ENCODE peak calls at places on chromosomes 5 and 9, in eight cellular contexts. T, R, I, D, C, L, F and Z are unnamed samples.

GRCh38 chr5:27598576-27598975 is 560.2 kb upstream of the CDH9 start:
- DNase-seq in I (no peak), C (no peak), R (no peak), T (peak), D (no peak), L (no peak), F (no peak), Z (peak)

GRCh38 chr5:143601917-143602333 is 198.4 kb upstream of the NR3C1 start:
- DNase-seq in D (no peak), I (no peak), L (no peak), T (no peak), R (no peak), C (no peak), F (no peak), Z (no peak)

GRCh38 chr9:130765135-130766030 is 69.7 kb upstream of the ABL1 start:
- DNase-seq in L (no peak), D (no peak), C (no peak), I (no peak), F (no peak), T (no peak), R (peak), Z (no peak)

GRCh38 chr5:180035532-180035931 is 36.0 kb downstream of the RNF130 start:
- DNase-seq in T (no peak), R (no peak), C (no peak), I (no peak), D (no peak), L (no peak), F (no peak), Z (no peak)

GRCh38 chr9:115263731-115264130 is 145.8 kb upstream of the TNC start:
- DNase-seq in T (no peak), R (peak), C (no peak), I (no peak), F (peak), D (no peak), L (no peak), Z (peak)

GRCh38 chr5:170302729-170303501 is 5.3 kb upstream of the LCP2 start:
- DNase-seq in R (no peak), F (no peak), L (peak), C (no peak), T (no peak), I (peak), D (no peak), Z (no peak)

GRCh38 chr5:816176-816575 is 31.6 kb upstream of the ZDHHC11B start:
- DNase-seq in T (no peak), D (no peak), C (no peak), R (no peak), L (no peak), F (no peak), I (no peak), Z (no peak)

GRCh38 chr5:149114403-149115312 is 26.6 kb upstream of the ABLIM3 start:
- DNase-seq in I (peak), R (peak), T (peak), F (peak), L (no peak), C (peak), D (peak), Z (peak)

GRCh38 chr9:72828281-72828731 is 124.5 kb downstream of the ALDH1A1 start:
- DNase-seq in R (peak), T (no peak), I (no peak), C (peak), L (no peak), D (peak), F (peak), Z (no peak)

GRCh38 chr5:172106511-172107356 is 81.3 kb downstream of the STK10 start:
- DNase-seq in L (peak), R (no peak), C (peak), T (peak), F (peak), I (peak), D (no peak), Z (no peak)

GRCh38 chr5:135249658-135250057 is 149.4 kb downstream of the MACROH2A1 start:
- DNase-seq in L (no peak), D (no peak), R (no peak), F (peak), C (no peak), T (no peak), I (no peak), Z (no peak)

GRCh38 chr5:130528474-130528873 is 624.2 kb downstream of the CHSY3 start:
- DNase-seq in F (peak), R (peak), C (no peak), T (no peak), D (no peak), I (no peak), L (no peak), Z (no peak)

GRCh38 chr5:173875189-173875588 is 13.0 kb upstream of the CPEB4 start:
- DNase-seq in T (no peak), I (no peak), R (no peak), C (no peak), D (no peak), L (no peak), F (no peak), Z (no peak)

GRCh38 chr9:137451976-137452760 is 7.0 kb downstream of the NSMF start:
- DNase-seq in D (no peak), T (no peak), C (no peak), R (no peak), L (peak), F (no peak), I (no peak), Z (no peak)

GRCh38 chr5:94433393-94434149 is 184.8 kb downstream of the KIAA0825 start:
- DNase-seq in T (no peak), C (no peak), I (no peak), R (peak), D (peak), F (peak), L (no peak), Z (peak)

GRCh38 chr5:118548761-118549160 is 439.6 kb downstream of the DTWD2 start:
- DNase-seq in D (peak), R (peak), F (peak), L (no peak), C (no peak), T (no peak), I (no peak), Z (peak)

GRCh38 chr5:141747152-141747640 is 65.2 kb upstream of the ARAP3 start:
- DNase-seq in T (peak), C (no peak), L (peak), F (peak), I (no peak), R (peak), D (no peak), Z (peak)

GRCh38 chr5:57499262-57500050 is 16.8 kb upstream of the ACTBL2 start:
- DNase-seq in R (peak), F (peak), C (peak), D (peak), L (no peak), I (peak), T (peak), Z (no peak)
- H3K4me3 ChIP-seq in R (no peak), F (peak), C (peak), D (no peak), L (no peak), I (peak), T (no peak), Z (no peak)

GRCh38 chr9:110152704-110153374 is 55.1 kb downstream of the C9orf152 start:
- DNase-seq in I (peak), R (peak), F (peak), L (no peak), C (peak), D (peak), T (peak), Z (no peak)
- H3K4me3 ChIP-seq in I (no peak), R (no peak), F (no peak), L (no peak), C (no peak), D (no peak), T (no peak), Z (no peak)

GRCh38 chr9:105296445-105296844 is 52.0 kb downstream of the SLC44A1 start:
- DNase-seq in C (no peak), T (no peak), I (no peak), D (no peak), F (no peak), L (no peak), R (no peak), Z (no peak)
- H3K4me3 ChIP-seq in C (no peak), T (peak), I (no peak), D (no peak), F (no peak), L (no peak), R (no peak), Z (no peak)

GRCh38 chr5:137220523-137220927 is 278.6 kb downstream of the SPOCK1 start:
- DNase-seq in F (peak), D (peak), L (no peak), I (no peak), C (peak), T (peak), R (peak), Z (peak)
- H3K4me3 ChIP-seq in F (no peak), D (no peak), L (no peak), I (no peak), C (no peak), T (no peak), R (no peak), Z (no peak)

GRCh38 chr5:124231794-124232193 is 514.6 kb downstream of the ZNF608 start:
- DNase-seq in D (peak), C (no peak), R (no peak), F (no peak), I (no peak), L (no peak), T (no peak), Z (no peak)
- H3K4me3 ChIP-seq in D (no peak), C (no peak), R (no peak), F (no peak), I (no peak), L (no peak), T (no peak), Z (no peak)

GRCh38 chr9:109270971-109271900 is 49.6 kb downstream of the EPB41L4B start:
- DNase-seq in T (no peak), I (no peak), D (no peak), C (no peak), R (no peak), F (no peak), L (no peak), Z (no peak)

GRCh38 chr9:109272745-109273144 is 48.1 kb downstream of the EPB41L4B start:
- DNase-seq in C (no peak), I (no peak), T (no peak), D (no peak), L (no peak), R (no peak), F (no peak), Z (no peak)

GRCh38 chr9:109274768-109275596 is 45.9 kb downstream of the EPB41L4B start:
- DNase-seq in L (no peak), F (no peak), I (no peak), T (no peak), R (no peak), D (no peak), C (no peak), Z (no peak)

GRCh38 chr9:109272045-109272444 is 48.8 kb downstream of the EPB41L4B start:
- DNase-seq in T (no peak), I (no peak), R (no peak), C (no peak), L (no peak), F (no peak), D (no peak), Z (no peak)

GRCh38 chr9:109273869-109274268 is 47.0 kb downstream of the EPB41L4B start:
- DNase-seq in R (no peak), C (no peak), D (no peak), L (no peak), F (no peak), I (no peak), T (no peak), Z (no peak)
- H3K4me3 ChIP-seq in R (no peak), C (no peak), D (no peak), L (no peak), F (no peak), I (no peak), T (no peak), Z (no peak)

GRCh38 chr9:22036866-22037626 is 27.9 kb upstream of the CDKN2B start:
- DNase-seq in I (no peak), R (peak), F (peak), C (no peak), L (no peak), T (no peak), D (no peak), Z (no peak)
- H3K4me3 ChIP-seq in I (no peak), R (no peak), F (no peak), C (no peak), L (no peak), T (no peak), D (no peak), Z (no peak)

GRCh38 chr9:124257070-124257864 is 482 bp upstream of the NEK6 start:
- DNase-seq in D (no peak), T (peak), C (no peak), I (no peak), L (peak), R (peak), F (no peak), Z (no peak)
- H3K4me3 ChIP-seq in D (peak), T (peak), C (peak), I (no peak), L (peak), R (peak), F (peak), Z (peak)

GRCh38 chr5:150211156-150212030 is 21.5 kb downstream of the SLC6A7 start:
- DNase-seq in T (peak), L (no peak), R (no peak), C (no peak), F (no peak), I (no peak), D (no peak), Z (no peak)
- H3K4me3 ChIP-seq in T (peak), L (no peak), R (no peak), C (no peak), F (no peak), I (no peak), D (no peak), Z (no peak)